ENCODE peak calls at places on chromosomes 4 and X, in five cellular contexts. One of them, this sample, is unnamed.

GRCh38 chrX:20681691-20682090 is 415.0 kb upstream of the RPS6KA3 start:
- DNase-seq in CD4-positive, alpha-beta T cell: no peak
- DNase-seq in Kasumi-1: no peak
- DNase-seq in left ventricle myocardium inferior: no peak
- DNase-seq in astrocyte of the spinal cord: no peak
- DNase-seq in this sample: no peak

GRCh38 chr4:139492429-139492828 is 38.5 kb downstream of the RAB33B start:
- DNase-seq in CD4-positive, alpha-beta T cell: no peak
- DNase-seq in Kasumi-1: no peak
- DNase-seq in left ventricle myocardium inferior: no peak
- DNase-seq in astrocyte of the spinal cord: no peak
- DNase-seq in this sample: no peak

GRCh38 chr4:165394275-165394674 is 15.5 kb downstream of the CPE start:
- DNase-seq in CD4-positive, alpha-beta T cell: no peak
- DNase-seq in Kasumi-1: no peak
- DNase-seq in left ventricle myocardium inferior: no peak
- DNase-seq in astrocyte of the spinal cord: peak; percentile 86
- DNase-seq in this sample: no peak

GRCh38 chrX:21972721-21973120 is 32.2 kb downstream of the SMS start:
- DNase-seq in CD4-positive, alpha-beta T cell: peak; percentile 59
- DNase-seq in Kasumi-1: no peak
- DNase-seq in left ventricle myocardium inferior: no peak
- DNase-seq in astrocyte of the spinal cord: peak; percentile 84
- DNase-seq in this sample: peak; percentile 39

GRCh38 chrX:13661735-13662536 is 9.0 kb downstream of the TCEANC start:
- DNase-seq in CD4-positive, alpha-beta T cell: no peak
- DNase-seq in Kasumi-1: no peak
- DNase-seq in left ventricle myocardium inferior: no peak
- DNase-seq in astrocyte of the spinal cord: no peak
- DNase-seq in this sample: no peak

GRCh38 chrX:124194209-124194608 is 138.3 kb upstream of the TEX13D start:
- DNase-seq in CD4-positive, alpha-beta T cell: no peak
- DNase-seq in Kasumi-1: no peak
- DNase-seq in left ventricle myocardium inferior: peak; percentile 13
- DNase-seq in astrocyte of the spinal cord: peak; percentile 12
- DNase-seq in this sample: no peak

GRCh38 chrX:45851434-45851991 is 650.8 kb upstream of the DIPK2B start:
- DNase-seq in CD4-positive, alpha-beta T cell: peak; percentile 8
- DNase-seq in Kasumi-1: no peak
- DNase-seq in left ventricle myocardium inferior: no peak
- DNase-seq in astrocyte of the spinal cord: no peak
- DNase-seq in this sample: peak; percentile 36

GRCh38 chrX:118350221-118350620 is 4.3 kb downstream of the WDR44 start:
- DNase-seq in CD4-positive, alpha-beta T cell: no peak
- DNase-seq in Kasumi-1: peak; percentile 50
- DNase-seq in left ventricle myocardium inferior: no peak
- DNase-seq in astrocyte of the spinal cord: no peak
- DNase-seq in this sample: no peak

GRCh38 chr4:101792056-101792575 is 1.6 kb downstream of the BANK1 start:
- DNase-seq in CD4-positive, alpha-beta T cell: no peak
- DNase-seq in Kasumi-1: no peak
- DNase-seq in left ventricle myocardium inferior: no peak
- DNase-seq in astrocyte of the spinal cord: no peak
- DNase-seq in this sample: no peak

GRCh38 chr4:161101881-161102280 is 1061.9 kb downstream of the FSTL5 start:
- DNase-seq in CD4-positive, alpha-beta T cell: no peak
- DNase-seq in Kasumi-1: no peak
- DNase-seq in left ventricle myocardium inferior: no peak
- DNase-seq in astrocyte of the spinal cord: no peak
- DNase-seq in this sample: no peak

GRCh38 chrX:40011483-40012038 is 86.2 kb downstream of the BCOR start:
- DNase-seq in CD4-positive, alpha-beta T cell: no peak
- DNase-seq in Kasumi-1: no peak
- DNase-seq in left ventricle myocardium inferior: no peak
- DNase-seq in astrocyte of the spinal cord: no peak
- DNase-seq in this sample: no peak

GRCh38 chrX:71128915-71129765 is 10.7 kb downstream of the MED12 start:
- DNase-seq in CD4-positive, alpha-beta T cell: peak; percentile 66
- DNase-seq in Kasumi-1: peak; percentile 57
- DNase-seq in left ventricle myocardium inferior: peak; percentile 59
- DNase-seq in astrocyte of the spinal cord: peak; percentile 52
- DNase-seq in this sample: peak; percentile 72

GRCh38 chr4:102344520-102344954 is 745 bp downstream of the SLC39A8 start:
- DNase-seq in CD4-positive, alpha-beta T cell: no peak
- DNase-seq in Kasumi-1: peak; percentile 66
- DNase-seq in left ventricle myocardium inferior: peak; percentile 53
- DNase-seq in astrocyte of the spinal cord: peak; percentile 51
- DNase-seq in this sample: peak; percentile 59

GRCh38 chr4:133493241-133493640 is 344.1 kb downstream of the PCDH10 start:
- DNase-seq in CD4-positive, alpha-beta T cell: no peak
- DNase-seq in Kasumi-1: no peak
- DNase-seq in left ventricle myocardium inferior: no peak
- DNase-seq in astrocyte of the spinal cord: no peak
- DNase-seq in this sample: no peak

GRCh38 chr4:145090370-145090769 is 7.6 kb downstream of the ANAPC10 start:
- DNase-seq in CD4-positive, alpha-beta T cell: no peak
- DNase-seq in Kasumi-1: no peak
- DNase-seq in left ventricle myocardium inferior: no peak
- DNase-seq in astrocyte of the spinal cord: no peak
- DNase-seq in this sample: no peak

GRCh38 chr4:73303711-73304110 is 45.1 kb upstream of the ANKRD17 start:
- DNase-seq in CD4-positive, alpha-beta T cell: no peak
- DNase-seq in Kasumi-1: no peak
- DNase-seq in left ventricle myocardium inferior: no peak
- DNase-seq in astrocyte of the spinal cord: no peak
- DNase-seq in this sample: no peak

GRCh38 chrX:47145408-47146120 is 543 bp downstream of the RBM10 start:
- DNase-seq in CD4-positive, alpha-beta T cell: peak; percentile 40
- DNase-seq in Kasumi-1: no peak
- DNase-seq in left ventricle myocardium inferior: no peak
- DNase-seq in astrocyte of the spinal cord: no peak
- DNase-seq in this sample: peak; percentile 19

GRCh38 chr4:38109896-38110295 is 149.7 kb downstream of the PTTG2 start:
- DNase-seq in CD4-positive, alpha-beta T cell: no peak
- DNase-seq in Kasumi-1: no peak
- DNase-seq in left ventricle myocardium inferior: no peak
- DNase-seq in astrocyte of the spinal cord: no peak
- DNase-seq in this sample: no peak

GRCh38 chr4:8739820-8740665 is 131.6 kb downstream of the HMX1 start:
- DNase-seq in CD4-positive, alpha-beta T cell: no peak
- DNase-seq in Kasumi-1: no peak
- DNase-seq in left ventricle myocardium inferior: no peak
- DNase-seq in astrocyte of the spinal cord: no peak
- DNase-seq in this sample: no peak

GRCh38 chr4:27154706-27155105 is 294.1 kb downstream of the STIM2 start:
- DNase-seq in CD4-positive, alpha-beta T cell: no peak
- DNase-seq in Kasumi-1: peak; percentile 95
- DNase-seq in left ventricle myocardium inferior: no peak
- DNase-seq in astrocyte of the spinal cord: peak; percentile 90
- DNase-seq in this sample: no peak